ENCODE peak calls at places on chromosomes 2 and 18, in five cellular contexts. P is AG04449; D is activated effector memory CD4-positive, alpha-beta T cell treated with anti-CD3 and anti-CD28 coated beads, Interleukin-2, amount 50 U/mL, for 16 hours; E is naive thymus-derived CD8-positive, alpha-beta T cell; K is right cardiac atrium. B is an unnamed sample.

GRCh38 chr2:2950403-2950952 is 427.1 kb downstream of the EIPR1 start:
- DNase-seq in P (no peak), E (no peak), K (no peak), D (no peak), B (no peak)

GRCh38 chr2:66329081-66329605 is 105.8 kb upstream of the MEIS1 start:
- DNase-seq in K (no peak), E (no peak), P (no peak), D (no peak), B (no peak)

GRCh38 chr2:8333177-8333831 is 348.6 kb upstream of the ID2 start:
- DNase-seq in K (no peak), E (no peak), P (no peak), D (no peak), B (peak)

GRCh38 chr2:41894563-41895333 is 153.1 kb upstream of the PKDCC start:
- DNase-seq in P (no peak), E (no peak), D (no peak), K (no peak), B (peak)

GRCh38 chr2:236875906-236876505 is 209.7 kb upstream of the COPS8 start:
- DNase-seq in K (peak), P (no peak), D (no peak), E (no peak), B (peak)

GRCh38 chr2:188726561-188727247 is 247.5 kb upstream of the COL3A1 start:
- DNase-seq in D (no peak), E (no peak), P (no peak), K (no peak), B (no peak)

GRCh38 chr18:55100817-55101457 is 141.7 kb upstream of the CCDC68 start:
- DNase-seq in E (no peak), D (no peak), P (no peak), K (no peak), B (no peak)

GRCh38 chr2:88350641-88351601 is 101.6 kb downstream of the FOXI3 start:
- DNase-seq in E (peak), P (no peak), K (peak), D (peak), B (peak)

GRCh38 chr18:79899609-79900435 is 51.6 kb downstream of the SLC66A2 start:
- DNase-seq in P (no peak), E (no peak), D (no peak), K (no peak), B (no peak)

GRCh38 chr2:144152817-144153271 is 367.1 kb downstream of the ZEB2 start:
- DNase-seq in D (no peak), K (no peak), P (peak), E (no peak), B (no peak)

GRCh38 chr2:9697904-9698303 is 67.1 kb upstream of the YWHAQ start:
- DNase-seq in E (no peak), K (no peak), P (no peak), D (no peak), B (no peak)

GRCh38 chr18:45056907-45057306 is 376.2 kb downstream of the SETBP1 start:
- DNase-seq in E (no peak), D (no peak), P (peak), K (no peak), B (no peak)

GRCh38 chr18:59547691-59548182 is 149.5 kb downstream of the CCBE1 start:
- DNase-seq in P (peak), K (peak), E (no peak), D (no peak), B (no peak)

GRCh38 chr2:128357561-128358370 is 39.1 kb upstream of the HS6ST1 start:
- DNase-seq in P (no peak), E (no peak), K (no peak), D (peak), B (peak)

GRCh38 chr2:173607601-173608311 is 253.1 kb downstream of the CDCA7 start:
- DNase-seq in P (no peak), E (no peak), D (no peak), K (no peak), B (no peak)

GRCh38 chr2:44955593-44956449 is 14.3 kb downstream of the SIX3 start:
- DNase-seq in D (peak), E (peak), K (peak), P (no peak), B (peak)

GRCh38 chr18:76999077-76999476 is 133.5 kb downstream of the MBP start:
- DNase-seq in D (no peak), E (no peak), P (no peak), K (peak), B (peak)

GRCh38 chr18:44876024-44876423 is 195.3 kb downstream of the SETBP1 start:
- DNase-seq in D (no peak), K (no peak), E (no peak), P (no peak), B (no peak)

GRCh38 chr2:109368798-109369197 is 239.8 kb downstream of the SH3RF3 start:
- DNase-seq in P (no peak), K (no peak), E (peak), D (peak), B (peak)

GRCh38 chr18:57959278-57959677 is 84.7 kb upstream of the NEDD4L start:
- DNase-seq in P (no peak), K (peak), D (no peak), E (no peak), B (no peak)

GRCh38 chr2:191209346-191209745 is 35.9 kb upstream of the MYO1B start:
- DNase-seq in P (peak), D (no peak), K (no peak), E (no peak), B (no peak)

GRCh38 chr18:49023938-49024341 is 73.2 kb upstream of the SMAD7 start:
- DNase-seq in E (peak), K (no peak), D (peak), P (no peak), B (peak)

GRCh38 chr18:75247041-75247551 is 36.5 kb downstream of the TSHZ1 start:
- DNase-seq in E (no peak), D (no peak), P (no peak), K (no peak), B (no peak)

GRCh38 chr2:70143314-70144150 is 47.3 kb downstream of the C2orf42 start:
- DNase-seq in E (peak), K (peak), P (no peak), D (peak), B (peak)

GRCh38 chr2:105037572-105038382 is at the start of gene MRPS9:
- DNase-seq in K (peak), E (peak), D (peak), P (peak), B (peak)

GRCh38 chr2:239297142-239298125 is 103.4 kb downstream of the HDAC4 start:
- DNase-seq in P (no peak), K (peak), E (no peak), D (peak), B (no peak)

GRCh38 chr18:9364242-9364641 is 29.7 kb downstream of the TWSG1 start:
- DNase-seq in D (no peak), P (no peak), E (no peak), K (no peak), B (no peak)

GRCh38 chr18:8701546-8702118 is 3.7 kb upstream of the MTCL1 start:
- DNase-seq in E (no peak), D (no peak), K (no peak), P (peak), B (no peak)

GRCh38 chr2:234422242-234422641 is 74.6 kb downstream of the ARL4C start:
- DNase-seq in E (no peak), D (no peak), K (no peak), P (peak), B (no peak)